ENCODE peak calls at places on chromosomes 16 and 17, in five cellular contexts. B, A, M, J and R are unnamed samples.

GRCh38 chr17:78759203-78759968 is 22.7 kb downstream of the CYTH1 start:
- DNase-seq in B (peak; percentile 69), A (peak; percentile 83), M (peak; percentile 57), J (peak; percentile 43), R (no peak)

GRCh38 chr17:8673621-8674020 is 43.1 kb upstream of the MYH10 start:
- DNase-seq in B (peak; percentile 62), A (no peak), M (no peak), J (peak; percentile 59), R (no peak)

GRCh38 chr16:84560269-84560668 is 55.8 kb upstream of the MEAK7 start:
- DNase-seq in B (no peak), A (no peak), M (no peak), J (no peak), R (no peak)

GRCh38 chr17:27756467-27757371 is 43.6 kb downstream of the NOS2 start:
- DNase-seq in B (peak; percentile 38), A (peak; percentile 59), M (peak; percentile 48), J (peak; percentile 30), R (no peak)

GRCh38 chr17:6894206-6894528 is 62.6 kb upstream of the TEKT1 start:
- DNase-seq in B (no peak), A (no peak), M (no peak), J (no peak), R (no peak)

GRCh38 chr17:78981010-78981888 is 1.5 kb upstream of the LGALS3BP start:
- DNase-seq in B (no peak), A (no peak), M (no peak), J (no peak), R (no peak)

GRCh38 chr17:2965621-2966275 is 97.7 kb downstream of the OR1D5 start:
- DNase-seq in B (no peak), A (no peak), M (peak; percentile 55), J (peak; percentile 74), R (no peak)

GRCh38 chr16:57823836-57824235 is 21.5 kb upstream of the KIFC3 start:
- DNase-seq in B (no peak), A (no peak), M (no peak), J (no peak), R (no peak)

GRCh38 chr17:31486351-31487062 is 95.0 kb downstream of the RAB11FIP4 start:
- DNase-seq in B (no peak), A (no peak), M (no peak), J (no peak), R (no peak)

GRCh38 chr17:50023520-50023919 is 28.5 kb upstream of the DLX3 start:
- DNase-seq in B (no peak), A (no peak), M (no peak), J (no peak), R (no peak)

GRCh38 chr16:35196313-35196712 is 1736.9 kb downstream of the TP53TG3F start:
- DNase-seq in B (no peak), A (no peak), M (no peak), J (no peak), R (no peak)

GRCh38 chr17:38735161-38735997 is 5.2 kb downstream of the CISD3 start:
- DNase-seq in B (peak; percentile 68), A (peak; percentile 81), M (peak; percentile 38), J (no peak), R (no peak)

GRCh38 chr17:80774643-80775281 is 216.9 kb upstream of the CHMP6 start:
- DNase-seq in B (no peak), A (no peak), M (no peak), J (no peak), R (no peak)

GRCh38 chr16:68272501-68273209 is 8.3 kb downstream of the SLC7A6 start:
- DNase-seq in B (no peak), A (no peak), M (no peak), J (no peak), R (peak; percentile 39)

GRCh38 chr17:57946798-57947358 is 8.3 kb downstream of the CUEDC1 start:
- DNase-seq in B (peak; percentile 53), A (peak; percentile 54), M (peak; percentile 78), J (peak; percentile 78), R (peak; percentile 70)

GRCh38 chr16:86611517-86611840 is 33.1 kb downstream of the FOXL1 start:
- DNase-seq in B (peak; percentile 52), A (no peak), M (peak; percentile 98), J (peak; percentile 90), R (no peak)

GRCh38 chr16:56353054-56353921 is 72.1 kb downstream of the AMFR start:
- DNase-seq in B (no peak), A (peak; percentile 27), M (no peak), J (no peak), R (peak; percentile 35)

GRCh38 chr17:64682261-64683181 is 20.4 kb upstream of the SMURF2 start:
- DNase-seq in B (no peak), A (no peak), M (peak; percentile 55), J (peak; percentile 95), R (no peak)

GRCh38 chr16:50035468-50035992 is 10.5 kb downstream of the CNEP1R1 start:
- DNase-seq in B (no peak), A (no peak), M (no peak), J (no peak), R (no peak)

GRCh38 chr17:80474231-80474932 is 2.0 kb downstream of the NPTX1 start:
- DNase-seq in B (no peak), A (no peak), M (peak; percentile 44), J (peak; percentile 53), R (no peak)

GRCh38 chr16:88999457-89000206 is 22.6 kb upstream of the CBFA2T3 start:
- DNase-seq in B (no peak), A (no peak), M (no peak), J (no peak), R (no peak)

GRCh38 chr16:5928476-5929055 is 831.0 kb upstream of the EEF2KMT start:
- DNase-seq in B (no peak), A (no peak), M (no peak), J (no peak), R (no peak)

GRCh38 chr17:66527335-66527734 is 224.9 kb downstream of the PRKCA start:
- DNase-seq in B (no peak), A (no peak), M (no peak), J (no peak), R (no peak)

GRCh38 chr17:83125515-83126274 is 46.3 kb downstream of the METRNL start:
- DNase-seq in B (peak; percentile 57), A (peak; percentile 26), M (no peak), J (no peak), R (peak; percentile 65)

GRCh38 chr17:83124871-83125514 is 45.6 kb downstream of the METRNL start:
- DNase-seq in B (peak; percentile 21), A (peak; percentile 23), M (no peak), J (no peak), R (no peak)

GRCh38 chr17:83119987-83120864 is 40.8 kb downstream of the METRNL start:
- DNase-seq in B (peak; percentile 32), A (peak; percentile 28), M (no peak), J (no peak), R (no peak)

GRCh38 chr17:83122834-83123233 is 43.4 kb downstream of the METRNL start:
- DNase-seq in B (no peak), A (peak; percentile 12), M (no peak), J (no peak), R (no peak)

DNA sequence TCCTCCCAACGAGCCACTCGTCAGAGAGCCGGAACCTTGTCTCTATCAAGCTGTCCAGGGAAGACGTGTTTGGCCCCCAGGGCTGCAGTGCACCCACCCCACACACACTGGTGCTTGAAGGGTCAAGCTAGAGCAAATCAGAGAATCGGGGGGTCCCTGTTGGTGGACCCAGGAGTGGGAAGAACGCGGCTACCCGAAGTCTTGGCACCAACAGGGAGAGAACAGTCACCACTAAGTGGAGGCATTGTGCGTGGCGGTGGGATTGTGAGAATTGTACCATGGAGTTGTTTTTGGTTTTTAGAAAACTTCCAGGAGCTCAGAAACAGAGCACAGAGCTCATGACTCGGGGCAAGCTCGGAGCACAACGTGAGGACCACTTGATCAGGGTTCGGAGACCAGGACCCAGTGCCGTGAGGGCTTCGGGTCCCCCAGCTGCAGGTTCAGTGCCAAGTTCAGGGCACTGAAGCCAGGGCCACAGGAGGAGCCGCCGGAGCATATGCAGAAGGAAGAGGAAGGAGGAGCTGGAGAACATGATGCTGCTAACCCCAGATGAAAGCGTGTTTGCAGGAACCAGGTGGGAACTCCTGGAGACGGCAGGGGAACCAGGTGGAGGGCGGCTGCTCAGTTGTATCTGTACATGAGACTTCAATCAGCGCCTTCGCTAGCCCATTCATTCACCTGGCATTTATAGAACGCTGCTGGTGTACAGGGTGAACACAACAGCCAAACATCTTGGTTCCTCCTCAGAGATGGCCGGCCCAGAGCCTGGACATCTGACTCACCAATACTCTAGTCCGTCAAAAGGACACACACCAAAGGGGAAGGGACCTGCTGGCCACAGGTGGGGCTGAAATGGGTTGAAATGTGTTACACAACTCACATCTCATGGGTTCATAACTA is 42.8 kb downstream of the METRNL start:
- DNase-seq in B (peak; percentile 15), A (peak; percentile 26), M (no peak), J (no peak), R (no peak)
- H3K36me3 ChIP-seq in B (no peaks in the 10 kb centered on the region), A (no peaks in the 10 kb centered on the region), M (no peaks in the 10 kb centered on the region), J (no peaks in the 10 kb centered on the region), R (no peaks in the 10 kb centered on the region)

GRCh38 chr17:47203984-47204721 is 5.0 kb upstream of the MYL4 start:
- DNase-seq in B (no peak), A (no peak), M (no peak), J (peak; percentile 64), R (no peak)

GRCh38 chr17:47201168-47201567 is 8.0 kb upstream of the MYL4 start:
- DNase-seq in B (no peak), A (no peak), M (no peak), J (no peak), R (no peak)

GRCh38 chr17:47207143-47208067 is 1.7 kb upstream of the MYL4 start:
- DNase-seq in B (no peak), A (no peak), M (no peak), J (no peak), R (no peak)

GRCh38 chr17:47205419-47205963 is 3.7 kb upstream of the MYL4 start:
- DNase-seq in B (peak; percentile 56), A (peak; percentile 64), M (peak; percentile 50), J (peak; percentile 68), R (peak; percentile 15)

DNA sequence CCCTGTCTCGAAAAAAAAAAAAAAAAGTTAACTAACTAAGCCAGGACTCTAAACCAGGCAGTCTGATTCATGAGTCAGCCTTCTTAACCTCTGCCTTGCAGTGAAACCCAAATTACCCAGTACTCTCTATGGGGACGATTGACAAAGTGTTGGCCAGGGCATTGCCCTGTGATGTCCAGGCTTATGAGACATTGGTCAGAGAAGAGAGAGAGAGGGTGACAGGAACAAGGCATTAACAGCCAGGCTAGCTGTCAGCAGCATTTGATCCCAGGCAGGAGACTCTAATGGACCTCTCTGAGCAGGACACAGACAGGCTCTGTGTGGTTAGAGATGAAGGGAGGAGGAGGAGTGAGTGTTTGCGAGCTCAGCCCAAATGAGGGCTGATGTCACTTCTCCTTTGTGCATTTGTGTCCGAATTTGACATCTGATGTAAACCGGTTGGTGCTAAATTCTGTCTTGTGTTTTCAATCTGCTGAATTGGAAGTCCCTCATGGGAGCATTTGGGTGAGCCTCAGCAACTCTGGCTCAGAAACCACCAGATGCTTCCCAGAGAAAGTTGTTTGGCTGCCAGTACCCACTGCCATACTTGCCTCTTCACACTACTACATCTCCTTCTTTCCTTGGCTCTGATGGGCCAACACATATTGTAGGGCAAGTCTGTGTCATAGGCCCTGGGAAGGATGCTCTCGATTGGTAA is 4.3 kb upstream of the MYL4 start:
- DNase-seq in B (peak; percentile 48), A (no peak), M (peak; percentile 43), J (peak; percentile 47), R (no peak)
- H3K4me1 ChIP-seq in B (peaks cover 6% of the 10 kb centered on the region), A (peaks cover 9% of the 10 kb centered on the region), M (peaks cover 17% of the 10 kb centered on the region), J (peaks cover 24% of the 10 kb centered on the region), R (peaks cover 28% of the 10 kb centered on the region)

GRCh38 chr17:36989173-36989572 is 40.4 kb downstream of the AATF start:
- DNase-seq in B (no peak), A (no peak), M (no peak), J (no peak), R (no peak)
- H3K36me3 ChIP-seq in B (no peaks in the 10 kb centered on the region), A (no peaks in the 10 kb centered on the region), M (peaks cover 3% of the 10 kb centered on the region), J (peaks cover 28% of the 10 kb centered on the region), R (peaks cover 50% of the 10 kb centered on the region)

GRCh38 chr17:59332890-59333377 is 1.5 kb downstream of the YPEL2 start:
- DNase-seq in B (peak; percentile 45), A (no peak), M (peak; percentile 47), J (peak; percentile 11), R (peak; percentile 52)
- H3K4me1 ChIP-seq in B (peaks cover 6% of the 10 kb centered on the region), A (peaks cover 7% of the 10 kb centered on the region), M (peaks cover 6% of the 10 kb centered on the region), J (peaks cover 13% of the 10 kb centered on the region), R (peaks cover 78% of the 10 kb centered on the region)